ENCODE peak calls at places on chromosomes 11 and 22, in eight cellular contexts. One of them, this sample, is unnamed. For H3K9me3, H3K4me1 and H3K27me3, the result is how much of the 10 kb centered on the place peaks cover.

GRCh38 chr11:78946945-78947914 is 372.6 kb upstream of the NARS2 start:
- DNase-seq in endodermal cell: no peak
- DNase-seq in stomach: no peak
- DNase-seq in left ventricle myocardium inferior: no peak
- DNase-seq in ovary: no peak
- DNase-seq in naive thymus-derived CD4-positive, alpha-beta T cell: no peak
- DNase-seq in CD8-positive, alpha-beta memory T cell: no peak
- DNase-seq in body of pancreas: no peak
- DNase-seq in this sample: no peak

GRCh38 chr22:22348127-22348814 is 103.7 kb downstream of the VPREB1 start:
- DNase-seq in endodermal cell: peak
- DNase-seq in stomach: no peak
- DNase-seq in left ventricle myocardium inferior: no peak
- DNase-seq in ovary: no peak
- DNase-seq in naive thymus-derived CD4-positive, alpha-beta T cell: no peak
- DNase-seq in CD8-positive, alpha-beta memory T cell: no peak
- DNase-seq in body of pancreas: no peak
- DNase-seq in this sample: no peak

GRCh38 chr11:122976734-122977454 is 4.7 kb downstream of the BSX start:
- DNase-seq in endodermal cell: peak
- DNase-seq in stomach: no peak
- DNase-seq in left ventricle myocardium inferior: no peak
- DNase-seq in ovary: no peak
- DNase-seq in naive thymus-derived CD4-positive, alpha-beta T cell: no peak
- DNase-seq in CD8-positive, alpha-beta memory T cell: no peak
- DNase-seq in body of pancreas: no peak
- DNase-seq in this sample: no peak

GRCh38 chr11:130144721-130145327 is 14.8 kb upstream of the ST14 start:
- DNase-seq in endodermal cell: peak
- DNase-seq in stomach: no peak
- DNase-seq in left ventricle myocardium inferior: no peak
- DNase-seq in ovary: no peak
- DNase-seq in naive thymus-derived CD4-positive, alpha-beta T cell: no peak
- DNase-seq in CD8-positive, alpha-beta memory T cell: no peak
- DNase-seq in body of pancreas: no peak
- DNase-seq in this sample: no peak

GRCh38 chr22:42116848-42117424 is 13.7 kb downstream of the CYP2D6 start:
- DNase-seq in endodermal cell: peak
- DNase-seq in stomach: no peak
- DNase-seq in left ventricle myocardium inferior: no peak
- DNase-seq in ovary: no peak
- DNase-seq in naive thymus-derived CD4-positive, alpha-beta T cell: no peak
- DNase-seq in CD8-positive, alpha-beta memory T cell: no peak
- DNase-seq in body of pancreas: no peak
- DNase-seq in this sample: no peak

GRCh38 chr22:50724616-50725015 is 13.4 kb upstream of the ACR start:
- DNase-seq in endodermal cell: no peak
- DNase-seq in stomach: no peak
- DNase-seq in left ventricle myocardium inferior: no peak
- DNase-seq in ovary: no peak
- DNase-seq in naive thymus-derived CD4-positive, alpha-beta T cell: no peak
- DNase-seq in CD8-positive, alpha-beta memory T cell: no peak
- DNase-seq in body of pancreas: no peak
- DNase-seq in this sample: no peak

GRCh38 chr22:31451709-31452571 is 37.7 kb downstream of the EIF4ENIF1 start:
- DNase-seq in endodermal cell: peak
- DNase-seq in stomach: no peak
- DNase-seq in left ventricle myocardium inferior: no peak
- DNase-seq in ovary: no peak
- DNase-seq in naive thymus-derived CD4-positive, alpha-beta T cell: peak
- DNase-seq in CD8-positive, alpha-beta memory T cell: no peak
- DNase-seq in body of pancreas: no peak
- DNase-seq in this sample: no peak

GRCh38 chr22:48944756-48945620 is 882.7 kb downstream of the BRD1 start:
- DNase-seq in endodermal cell: peak
- DNase-seq in stomach: peak
- DNase-seq in left ventricle myocardium inferior: no peak
- DNase-seq in ovary: no peak
- DNase-seq in naive thymus-derived CD4-positive, alpha-beta T cell: no peak
- DNase-seq in CD8-positive, alpha-beta memory T cell: no peak
- DNase-seq in body of pancreas: no peak
- DNase-seq in this sample: no peak

GRCh38 chr11:115284766-115285165 is 219.4 kb downstream of the CADM1 start:
- DNase-seq in endodermal cell: no peak
- DNase-seq in stomach: no peak
- DNase-seq in left ventricle myocardium inferior: no peak
- DNase-seq in ovary: no peak
- DNase-seq in naive thymus-derived CD4-positive, alpha-beta T cell: no peak
- DNase-seq in CD8-positive, alpha-beta memory T cell: no peak
- DNase-seq in body of pancreas: no peak
- DNase-seq in this sample: no peak

GRCh38 chr11:125724125-125724524 is 22.0 kb upstream of the PATE1 start:
- DNase-seq in endodermal cell: peak
- DNase-seq in stomach: no peak
- DNase-seq in left ventricle myocardium inferior: no peak
- DNase-seq in ovary: no peak
- DNase-seq in naive thymus-derived CD4-positive, alpha-beta T cell: no peak
- DNase-seq in CD8-positive, alpha-beta memory T cell: no peak
- DNase-seq in body of pancreas: no peak
- DNase-seq in this sample: no peak

GRCh38 chr11:69158301-69159152 is 2.8 kb downstream of the SMIM38 start:
- DNase-seq in endodermal cell: no peak
- DNase-seq in stomach: no peak
- DNase-seq in left ventricle myocardium inferior: no peak
- DNase-seq in ovary: no peak
- DNase-seq in naive thymus-derived CD4-positive, alpha-beta T cell: no peak
- DNase-seq in CD8-positive, alpha-beta memory T cell: no peak
- DNase-seq in body of pancreas: no peak
- DNase-seq in this sample: no peak

GRCh38 chr11:41536001-41536568 is 76.6 kb upstream of the LRRC4C start:
- DNase-seq in endodermal cell: no peak
- DNase-seq in stomach: no peak
- DNase-seq in left ventricle myocardium inferior: no peak
- DNase-seq in ovary: no peak
- DNase-seq in naive thymus-derived CD4-positive, alpha-beta T cell: no peak
- DNase-seq in CD8-positive, alpha-beta memory T cell: no peak
- DNase-seq in body of pancreas: no peak
- DNase-seq in this sample: no peak

GRCh38 chr11:35043933-35044332 is 95.0 kb upstream of the CD44 start:
- DNase-seq in endodermal cell: no peak
- DNase-seq in stomach: no peak
- DNase-seq in left ventricle myocardium inferior: no peak
- DNase-seq in ovary: no peak
- DNase-seq in naive thymus-derived CD4-positive, alpha-beta T cell: no peak
- DNase-seq in CD8-positive, alpha-beta memory T cell: no peak
- DNase-seq in body of pancreas: no peak
- DNase-seq in this sample: no peak

GRCh38 chr22:23055448-23056179 is 14.7 kb upstream of the GNAZ start:
- DNase-seq in endodermal cell: no peak
- DNase-seq in stomach: no peak
- DNase-seq in left ventricle myocardium inferior: no peak
- DNase-seq in ovary: no peak
- DNase-seq in naive thymus-derived CD4-positive, alpha-beta T cell: no peak
- DNase-seq in CD8-positive, alpha-beta memory T cell: no peak
- DNase-seq in body of pancreas: no peak
- DNase-seq in this sample: no peak

GRCh38 chr22:19664406-19664805 is 49.9 kb upstream of the SEPTIN5 start:
- DNase-seq in endodermal cell: no peak
- DNase-seq in stomach: no peak
- DNase-seq in left ventricle myocardium inferior: no peak
- DNase-seq in ovary: no peak
- DNase-seq in naive thymus-derived CD4-positive, alpha-beta T cell: no peak
- DNase-seq in CD8-positive, alpha-beta memory T cell: no peak
- DNase-seq in body of pancreas: no peak
- DNase-seq in this sample: no peak

GRCh38 chr22:22346401-22347107 is 102.0 kb downstream of the VPREB1 start:
- DNase-seq in endodermal cell: no peak
- DNase-seq in stomach: no peak
- DNase-seq in left ventricle myocardium inferior: no peak
- DNase-seq in ovary: no peak
- DNase-seq in naive thymus-derived CD4-positive, alpha-beta T cell: no peak
- DNase-seq in CD8-positive, alpha-beta memory T cell: no peak
- DNase-seq in body of pancreas: no peak
- DNase-seq in this sample: no peak

GRCh38 chr11:17560281-17561110 is 13.4 kb downstream of the OTOG start:
- DNase-seq in endodermal cell: peak
- DNase-seq in stomach: no peak
- DNase-seq in left ventricle myocardium inferior: no peak
- DNase-seq in ovary: no peak
- DNase-seq in naive thymus-derived CD4-positive, alpha-beta T cell: no peak
- DNase-seq in CD8-positive, alpha-beta memory T cell: no peak
- DNase-seq in body of pancreas: no peak
- DNase-seq in this sample: no peak

GRCh38 chr11:128872594-128872993 is 5.5 kb upstream of the KCNJ1 start:
- DNase-seq in endodermal cell: peak
- DNase-seq in stomach: no peak
- DNase-seq in left ventricle myocardium inferior: no peak
- DNase-seq in ovary: no peak
- DNase-seq in naive thymus-derived CD4-positive, alpha-beta T cell: no peak
- DNase-seq in CD8-positive, alpha-beta memory T cell: no peak
- DNase-seq in body of pancreas: no peak
- DNase-seq in this sample: no peak

GRCh38 chr22:19576460-19577421 is 52.5 kb upstream of the CLDN5 start:
- DNase-seq in endodermal cell: peak
- DNase-seq in stomach: no peak
- DNase-seq in left ventricle myocardium inferior: peak
- DNase-seq in ovary: no peak
- DNase-seq in naive thymus-derived CD4-positive, alpha-beta T cell: no peak
- DNase-seq in CD8-positive, alpha-beta memory T cell: no peak
- DNase-seq in body of pancreas: no peak
- DNase-seq in this sample: no peak

GRCh38 chr22:28899199-28899853 is 16.0 kb downstream of the ZNRF3 start:
- DNase-seq in endodermal cell: no peak
- DNase-seq in stomach: no peak
- DNase-seq in left ventricle myocardium inferior: no peak
- DNase-seq in ovary: peak
- DNase-seq in naive thymus-derived CD4-positive, alpha-beta T cell: peak
- DNase-seq in CD8-positive, alpha-beta memory T cell: peak
- DNase-seq in body of pancreas: no peak
- DNase-seq in this sample: no peak

GRCh38 chr11:125082611-125083311 is 19.7 kb downstream of the SLC37A2 start:
- DNase-seq in endodermal cell: peak
- DNase-seq in stomach: no peak
- DNase-seq in left ventricle myocardium inferior: no peak
- DNase-seq in ovary: no peak
- DNase-seq in naive thymus-derived CD4-positive, alpha-beta T cell: no peak
- DNase-seq in CD8-positive, alpha-beta memory T cell: no peak
- DNase-seq in body of pancreas: no peak
- DNase-seq in this sample: no peak

GRCh38 chr11:61532136-61533038 is 23.8 kb downstream of the LRRC10B start:
- DNase-seq in endodermal cell: peak
- DNase-seq in stomach: peak
- DNase-seq in left ventricle myocardium inferior: no peak
- DNase-seq in ovary: no peak
- DNase-seq in naive thymus-derived CD4-positive, alpha-beta T cell: peak
- DNase-seq in CD8-positive, alpha-beta memory T cell: peak
- DNase-seq in body of pancreas: peak
- DNase-seq in this sample: no peak

GRCh38 chr11:95925011-95925410 is 1.1 kb upstream of the MTMR2 start:
- DNase-seq in endodermal cell: no peak
- DNase-seq in stomach: no peak
- DNase-seq in left ventricle myocardium inferior: no peak
- DNase-seq in ovary: no peak
- DNase-seq in naive thymus-derived CD4-positive, alpha-beta T cell: no peak
- DNase-seq in CD8-positive, alpha-beta memory T cell: no peak
- DNase-seq in body of pancreas: no peak
- DNase-seq in this sample: no peak

GRCh38 chr11:134399293-134399654 is 12.8 kb downstream of the B3GAT1 start:
- DNase-seq in endodermal cell: no peak
- DNase-seq in stomach: no peak
- DNase-seq in left ventricle myocardium inferior: no peak
- DNase-seq in ovary: no peak
- DNase-seq in naive thymus-derived CD4-positive, alpha-beta T cell: no peak
- DNase-seq in CD8-positive, alpha-beta memory T cell: no peak
- DNase-seq in body of pancreas: no peak
- DNase-seq in this sample: no peak
- H3K9me3 ChIP-seq in endodermal cell: under half
- H3K9me3 ChIP-seq in stomach: under half
- H3K9me3 ChIP-seq in left ventricle myocardium inferior: under half
- H3K9me3 ChIP-seq in ovary: under half
- H3K9me3 ChIP-seq in naive thymus-derived CD4-positive, alpha-beta T cell: under half
- H3K9me3 ChIP-seq in CD8-positive, alpha-beta memory T cell: under half
- H3K9me3 ChIP-seq in body of pancreas: under half
- H3K9me3 ChIP-seq in this sample: under half

DNA sequence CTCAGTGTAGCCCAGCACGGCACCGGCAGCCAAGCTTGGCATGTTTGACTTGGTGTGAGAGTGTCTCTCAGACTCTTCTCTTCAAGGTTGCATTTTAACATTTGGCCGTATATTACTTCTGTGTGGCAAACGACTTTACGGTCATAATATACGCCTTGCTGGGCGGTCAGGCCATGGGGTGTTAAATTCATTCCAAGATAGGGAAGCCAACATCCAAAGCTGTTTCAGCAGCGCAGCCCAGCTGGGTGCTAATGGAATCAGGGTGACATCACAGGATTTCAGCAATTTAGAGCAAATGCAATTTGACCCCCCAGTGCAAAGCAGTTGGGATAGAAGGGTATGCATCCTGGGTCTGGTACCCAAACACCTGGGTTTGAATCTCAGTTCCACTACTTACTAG is 16.7 kb upstream of the MYH9 start:
- DNase-seq in endodermal cell: no peak
- DNase-seq in stomach: no peak
- DNase-seq in left ventricle myocardium inferior: no peak
- DNase-seq in ovary: no peak
- DNase-seq in naive thymus-derived CD4-positive, alpha-beta T cell: no peak
- DNase-seq in CD8-positive, alpha-beta memory T cell: no peak
- DNase-seq in body of pancreas: no peak
- DNase-seq in this sample: no peak
- H3K4me1 ChIP-seq in endodermal cell: under half
- H3K4me1 ChIP-seq in stomach: under half
- H3K4me1 ChIP-seq in left ventricle myocardium inferior: under half
- H3K4me1 ChIP-seq in ovary: under half
- H3K4me1 ChIP-seq in naive thymus-derived CD4-positive, alpha-beta T cell: under half
- H3K4me1 ChIP-seq in CD8-positive, alpha-beta memory T cell: under half
- H3K4me1 ChIP-seq in body of pancreas: under half
- H3K4me1 ChIP-seq in this sample: under half

DNA sequence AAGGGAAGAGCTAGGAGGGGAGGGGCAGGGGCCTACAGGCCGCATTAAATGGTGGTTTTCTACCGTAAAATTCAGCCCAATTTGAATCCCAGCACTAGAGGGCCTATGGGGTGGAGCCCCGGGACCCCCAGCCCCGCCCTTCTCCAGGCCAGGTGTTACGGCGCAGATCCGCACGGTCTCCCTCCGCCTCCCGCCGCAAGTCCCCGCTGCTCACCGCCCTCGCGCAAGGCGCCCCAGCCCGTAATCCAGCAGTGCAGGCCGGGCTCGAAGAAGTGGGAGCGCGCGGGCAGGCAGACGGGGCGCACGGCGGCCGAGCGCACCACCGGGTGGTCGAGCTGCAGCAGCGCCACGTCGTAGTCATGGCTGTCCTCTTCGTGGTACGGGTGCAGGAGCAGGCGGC is 17.3 kb downstream of the KCTD17 start:
- DNase-seq in endodermal cell: peak
- DNase-seq in stomach: no peak
- DNase-seq in left ventricle myocardium inferior: no peak
- DNase-seq in ovary: no peak
- DNase-seq in naive thymus-derived CD4-positive, alpha-beta T cell: no peak
- DNase-seq in CD8-positive, alpha-beta memory T cell: no peak
- DNase-seq in body of pancreas: no peak
- DNase-seq in this sample: no peak
- H3K27me3 ChIP-seq in endodermal cell: under half
- H3K27me3 ChIP-seq in stomach: under half
- H3K27me3 ChIP-seq in left ventricle myocardium inferior: half or more
- H3K27me3 ChIP-seq in ovary: under half
- H3K27me3 ChIP-seq in naive thymus-derived CD4-positive, alpha-beta T cell: under half
- H3K27me3 ChIP-seq in CD8-positive, alpha-beta memory T cell: under half
- H3K27me3 ChIP-seq in body of pancreas: under half
- H3K27me3 ChIP-seq in this sample: under half

GRCh38 chr11:77791301-77791700 is 29.2 kb downstream of the RSF1 start:
- DNase-seq in endodermal cell: no peak
- DNase-seq in stomach: no peak
- DNase-seq in left ventricle myocardium inferior: no peak
- DNase-seq in ovary: no peak
- DNase-seq in naive thymus-derived CD4-positive, alpha-beta T cell: no peak
- DNase-seq in CD8-positive, alpha-beta memory T cell: no peak
- DNase-seq in body of pancreas: no peak
- DNase-seq in this sample: no peak
- H3K9me3 ChIP-seq in endodermal cell: under half
- H3K9me3 ChIP-seq in stomach: under half
- H3K9me3 ChIP-seq in left ventricle myocardium inferior: under half
- H3K9me3 ChIP-seq in ovary: under half
- H3K9me3 ChIP-seq in naive thymus-derived CD4-positive, alpha-beta T cell: under half
- H3K9me3 ChIP-seq in CD8-positive, alpha-beta memory T cell: under half
- H3K9me3 ChIP-seq in body of pancreas: under half
- H3K9me3 ChIP-seq in this sample: under half

This sample was measured in right lobe of liver.